ENCODE peak calls at places on chromosomes 7 and 10, in eight cellular contexts. D is neuronal stem cell, J is GM12865, C is fibroblast of the aortic adventitia, E is lower lobe of right lung, M is HCT116, I is cardiac muscle cell, Q is coronary artery. W is an unnamed sample.

GRCh38 chr10:22927661-22928403 is at the start of gene ARMC3:
- DNase-seq in D (peak), J (peak), C (peak), E (peak), M (peak), I (peak), Q (peak), W (peak)

GRCh38 chr10:26857991-26858706 is 2.6 kb downstream of the ABI1 start:
- DNase-seq in D (no peak), J (peak), C (peak), E (no peak), M (no peak), I (peak), Q (no peak), W (peak)

GRCh38 chr10:132634241-132634946 is 96.8 kb downstream of the INPP5A start:
- DNase-seq in D (no peak), J (peak), C (no peak), E (no peak), M (no peak), I (no peak), Q (no peak), W (no peak)

GRCh38 chr7:2358968-2359527 is 4.4 kb downstream of the EIF3B start:
- DNase-seq in D (no peak), J (no peak), C (no peak), E (no peak), M (no peak), I (no peak), Q (no peak), W (no peak)

GRCh38 chr10:124414077-124414476 is 4.6 kb downstream of the OAT start:
- DNase-seq in D (no peak), J (no peak), C (peak), E (no peak), M (no peak), I (no peak), Q (no peak), W (peak)

GRCh38 chr7:106128846-106129245 is 16.7 kb upstream of the SYPL1 start:
- DNase-seq in D (no peak), J (no peak), C (no peak), E (no peak), M (no peak), I (no peak), Q (no peak), W (no peak)

GRCh38 chr10:131830446-131831130 is 70.2 kb upstream of the PPP2R2D start:
- DNase-seq in D (no peak), J (no peak), C (no peak), E (peak), M (no peak), I (peak), Q (no peak), W (no peak)

GRCh38 chr7:41045556-41046123 is 657.2 kb downstream of the INHBA start:
- DNase-seq in D (no peak), J (peak), C (no peak), E (peak), M (peak), I (no peak), Q (no peak), W (no peak)

GRCh38 chr10:79407811-79408795 is 37.3 kb downstream of the ZCCHC24 start:
- DNase-seq in D (no peak), J (no peak), C (peak), E (peak), M (no peak), I (no peak), Q (no peak), W (peak)

DNA sequence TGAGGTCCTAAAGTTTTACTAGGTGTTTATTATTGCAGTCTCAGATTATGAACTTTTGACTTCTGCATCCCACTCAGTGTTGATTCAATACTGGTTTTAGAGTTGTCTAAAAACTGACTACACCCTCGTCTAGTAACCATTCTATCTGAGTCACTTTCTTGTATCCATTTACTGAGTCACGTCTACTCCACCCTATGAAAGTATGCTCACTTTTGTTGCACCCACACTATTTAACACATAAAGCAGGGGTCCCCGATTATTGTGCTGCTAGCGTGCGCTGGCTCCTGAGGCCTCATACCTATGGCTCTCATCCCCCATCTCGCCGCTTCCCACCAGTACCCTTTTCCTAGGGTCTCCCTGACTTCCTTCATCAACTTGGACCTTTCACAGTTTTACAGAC is 2.0 kb downstream of the SAMD9 start:
- DNase-seq in D (no peak), J (no peak), C (peak), E (no peak), M (peak), I (no peak), Q (no peak), W (peak)
- H3K4me3 ChIP-seq in D (no peak), J (no peak), C (peak), E (no peak), M (no peak), I (no peak), Q (peak), W (peak)

DNA sequence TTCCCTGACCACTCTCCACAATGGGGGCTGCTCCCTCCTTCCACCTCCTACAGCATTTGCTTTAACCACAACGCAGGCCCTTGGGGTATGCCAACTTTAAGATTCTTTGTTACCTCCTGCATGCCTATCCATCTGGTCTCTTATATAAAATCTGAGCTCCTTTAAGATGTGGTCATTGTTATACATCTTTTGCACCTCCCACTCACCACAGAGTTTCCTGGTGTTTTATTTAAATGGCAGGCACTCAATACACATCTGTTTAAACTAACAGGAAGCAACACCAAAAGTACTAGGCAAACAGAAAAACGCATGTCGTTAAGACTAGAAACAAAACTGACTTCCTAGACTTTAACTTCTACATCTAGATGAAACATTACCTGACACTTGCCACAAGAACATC is 36.3 kb downstream of the SLC25A13 start:
- DNase-seq in D (no peak), J (peak), C (no peak), E (no peak), M (no peak), I (no peak), Q (no peak), W (no peak)
- H3K4me3 ChIP-seq in D (no peak), J (no peak), C (no peak), E (no peak), M (no peak), I (no peak), Q (no peak), W (no peak)

DNA sequence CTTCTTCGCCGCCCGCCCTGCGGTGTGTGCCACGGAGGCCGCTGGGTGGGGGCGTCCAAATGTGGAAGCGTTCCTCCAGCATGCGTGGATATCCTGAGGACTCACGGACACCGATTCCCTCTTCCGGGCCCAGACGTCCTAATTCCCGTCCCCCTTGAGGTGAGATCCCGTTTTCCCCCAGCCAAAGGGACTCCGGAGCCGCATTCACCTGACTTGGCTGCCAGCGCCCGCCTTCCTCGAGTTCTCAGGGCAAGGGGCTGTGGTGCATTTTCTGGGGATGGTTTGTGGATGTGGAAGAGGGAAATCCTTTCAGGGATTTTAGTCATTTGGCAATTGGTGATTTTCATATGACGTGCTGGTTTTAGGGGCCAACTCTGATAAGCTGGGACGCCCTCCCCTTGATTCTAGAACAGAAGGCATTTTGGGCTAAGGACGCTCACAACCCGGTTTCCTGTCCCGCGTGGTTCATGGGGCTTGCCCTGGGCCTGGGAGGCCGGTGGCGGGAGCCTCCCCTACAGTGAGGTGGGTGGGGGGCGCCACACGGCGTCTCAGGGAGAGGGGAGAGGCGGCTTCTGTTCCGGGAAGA is 165.4 kb downstream of the ACTR3B start:
- DNase-seq in D (no peak), J (no peak), C (no peak), E (no peak), M (no peak), I (no peak), Q (no peak), W (no peak)
- H3K4me3 ChIP-seq in D (peak), J (no peak), C (no peak), E (peak), M (no peak), I (peak), Q (peak), W (no peak)

GRCh38 chr7:100171840-100172239 is 3.4 kb upstream of the GAL3ST4 start:
- DNase-seq in D (no peak), J (no peak), C (no peak), E (no peak), M (no peak), I (no peak), Q (no peak), W (no peak)
- H3K4me3 ChIP-seq in D (no peak), J (no peak), C (no peak), E (peak), M (no peak), I (peak), Q (peak), W (no peak)

W was measured in adipocyte.